ENCODE peak calls at places on chromosomes 4 and X, in six cellular contexts. One of them, this sample, is unnamed.

GRCh38 chr4:189940178-189941004 is at the start of gene FRG1:
- DNase-seq in activated effector memory CD4-positive, alpha-beta T cell treated with Interleukin-2 at 50 U/mL for 16 hours: peak
- DNase-seq in hepatocyte: peak
- DNase-seq in AML-193: no peak
- DNase-seq in iris pigment epithelial cell: peak
- DNase-seq in T-helper 2 cell: peak
- DNase-seq in this sample: peak

GRCh38 chr4:46196086-46196485 is 72.2 kb upstream of the GABRG1 start:
- DNase-seq in activated effector memory CD4-positive, alpha-beta T cell treated with Interleukin-2 at 50 U/mL for 16 hours: no peak
- DNase-seq in hepatocyte: no peak
- DNase-seq in AML-193: no peak
- DNase-seq in iris pigment epithelial cell: no peak
- DNase-seq in T-helper 2 cell: no peak
- DNase-seq in this sample: no peak

GRCh38 chrX:30888526-30889146 is 418 bp downstream of the TAB3 start:
- DNase-seq in activated effector memory CD4-positive, alpha-beta T cell treated with Interleukin-2 at 50 U/mL for 16 hours: peak
- DNase-seq in hepatocyte: peak
- DNase-seq in AML-193: no peak
- DNase-seq in iris pigment epithelial cell: no peak
- DNase-seq in T-helper 2 cell: no peak
- DNase-seq in this sample: no peak

GRCh38 chrX:129427267-129427666 is 96.0 kb downstream of the SMARCA1 start:
- DNase-seq in activated effector memory CD4-positive, alpha-beta T cell treated with Interleukin-2 at 50 U/mL for 16 hours: no peak
- DNase-seq in hepatocyte: no peak
- DNase-seq in AML-193: no peak
- DNase-seq in iris pigment epithelial cell: no peak
- DNase-seq in T-helper 2 cell: no peak
- DNase-seq in this sample: no peak

GRCh38 chr4:53508446-53508845 is 82.8 kb downstream of the LNX1 start:
- DNase-seq in activated effector memory CD4-positive, alpha-beta T cell treated with Interleukin-2 at 50 U/mL for 16 hours: no peak
- DNase-seq in hepatocyte: no peak
- DNase-seq in AML-193: no peak
- DNase-seq in iris pigment epithelial cell: peak
- DNase-seq in T-helper 2 cell: no peak
- DNase-seq in this sample: no peak

GRCh38 chr4:155578219-155578618 is 88.4 kb upstream of the GUCY1A1 start:
- DNase-seq in activated effector memory CD4-positive, alpha-beta T cell treated with Interleukin-2 at 50 U/mL for 16 hours: no peak
- DNase-seq in hepatocyte: no peak
- DNase-seq in AML-193: no peak
- DNase-seq in iris pigment epithelial cell: peak
- DNase-seq in T-helper 2 cell: no peak
- DNase-seq in this sample: no peak

GRCh38 chrX:153944140-153944799 is at the start of gene RENBP:
- DNase-seq in activated effector memory CD4-positive, alpha-beta T cell treated with Interleukin-2 at 50 U/mL for 16 hours: no peak
- DNase-seq in hepatocyte: peak
- DNase-seq in AML-193: no peak
- DNase-seq in iris pigment epithelial cell: no peak
- DNase-seq in T-helper 2 cell: peak
- DNase-seq in this sample: peak

GRCh38 chr4:174553828-174554227 is 31.5 kb upstream of the HPGD start:
- DNase-seq in activated effector memory CD4-positive, alpha-beta T cell treated with Interleukin-2 at 50 U/mL for 16 hours: no peak
- DNase-seq in hepatocyte: no peak
- DNase-seq in AML-193: no peak
- DNase-seq in iris pigment epithelial cell: peak
- DNase-seq in T-helper 2 cell: no peak
- DNase-seq in this sample: no peak

GRCh38 chr4:125520258-125520990 is 205.7 kb downstream of the FAT4 start:
- DNase-seq in activated effector memory CD4-positive, alpha-beta T cell treated with Interleukin-2 at 50 U/mL for 16 hours: no peak
- DNase-seq in hepatocyte: no peak
- DNase-seq in AML-193: no peak
- DNase-seq in iris pigment epithelial cell: peak
- DNase-seq in T-helper 2 cell: no peak
- DNase-seq in this sample: no peak

GRCh38 chr4:144903953-144904711 is 193.9 kb downstream of the ANAPC10 start:
- DNase-seq in activated effector memory CD4-positive, alpha-beta T cell treated with Interleukin-2 at 50 U/mL for 16 hours: no peak
- DNase-seq in hepatocyte: no peak
- DNase-seq in AML-193: no peak
- DNase-seq in iris pigment epithelial cell: peak
- DNase-seq in T-helper 2 cell: no peak
- DNase-seq in this sample: no peak

This sample was measured in T-helper 17 cell.